ENCODE peak calls at places on chromosomes 13 and 19, in six cellular contexts. S is Peyer's patch, B is RWPE1, M is A549, E is lung, Y is psoas muscle. F is an unnamed sample.

GRCh38 chr19:3175761-3176714 is 2.5 kb upstream of the S1PR4 start:
- DNase-seq in S (peak; percentile 25), B (peak; percentile 45), M (no peak), E (peak; percentile 92), Y (no peak), F (no peak)

GRCh38 chr19:53328967-53329366 is 4.6 kb upstream of the ZNF845 start:
- DNase-seq in S (no peak), B (no peak), M (no peak), E (peak; percentile 38), Y (peak; percentile 61), F (no peak)

GRCh38 chr19:41862445-41862986 is 2.5 kb downstream of the RPS19 start:
- DNase-seq in S (no peak), B (no peak), M (no peak), E (no peak), Y (no peak), F (no peak)

GRCh38 chr19:55619264-55619663 is 5.1 kb downstream of the ZNF784 start:
- DNase-seq in S (no peak), B (no peak), M (no peak), E (no peak), Y (no peak), F (no peak)

GRCh38 chr13:105334211-105334610 is 1201.3 kb downstream of the EFNB2 start:
- DNase-seq in S (no peak), B (no peak), M (no peak), E (no peak), Y (no peak), F (no peak)

GRCh38 chr13:98897706-98898105 is 80.2 kb downstream of the DOCK9 start:
- DNase-seq in S (no peak), B (no peak), M (no peak), E (no peak), Y (no peak), F (no peak)

GRCh38 chr13:109673477-109673876 is 112.9 kb downstream of the IRS2 start:
- DNase-seq in S (no peak), B (no peak), M (no peak), E (no peak), Y (no peak), F (no peak)

GRCh38 chr19:19211499-19212432 is at the start of gene NCAN:
- DNase-seq in S (no peak), B (no peak), M (no peak), E (no peak), Y (no peak), F (no peak)

GRCh38 chr19:2478324-2478755 is 2.4 kb downstream of the GADD45B start:
- DNase-seq in S (peak; percentile 76), B (no peak), M (no peak), E (peak; percentile 73), Y (peak; percentile 77), F (no peak)

GRCh38 chr13:54953786-54954185 is 1925.2 kb downstream of the OLFM4 start:
- DNase-seq in S (no peak), B (peak; percentile 44), M (no peak), E (no peak), Y (no peak), F (no peak)

GRCh38 chr19:7328647-7329046 is 20.1 kb upstream of the ARHGEF18 start:
- DNase-seq in S (no peak), B (no peak), M (no peak), E (no peak), Y (no peak), F (no peak)

DNA sequence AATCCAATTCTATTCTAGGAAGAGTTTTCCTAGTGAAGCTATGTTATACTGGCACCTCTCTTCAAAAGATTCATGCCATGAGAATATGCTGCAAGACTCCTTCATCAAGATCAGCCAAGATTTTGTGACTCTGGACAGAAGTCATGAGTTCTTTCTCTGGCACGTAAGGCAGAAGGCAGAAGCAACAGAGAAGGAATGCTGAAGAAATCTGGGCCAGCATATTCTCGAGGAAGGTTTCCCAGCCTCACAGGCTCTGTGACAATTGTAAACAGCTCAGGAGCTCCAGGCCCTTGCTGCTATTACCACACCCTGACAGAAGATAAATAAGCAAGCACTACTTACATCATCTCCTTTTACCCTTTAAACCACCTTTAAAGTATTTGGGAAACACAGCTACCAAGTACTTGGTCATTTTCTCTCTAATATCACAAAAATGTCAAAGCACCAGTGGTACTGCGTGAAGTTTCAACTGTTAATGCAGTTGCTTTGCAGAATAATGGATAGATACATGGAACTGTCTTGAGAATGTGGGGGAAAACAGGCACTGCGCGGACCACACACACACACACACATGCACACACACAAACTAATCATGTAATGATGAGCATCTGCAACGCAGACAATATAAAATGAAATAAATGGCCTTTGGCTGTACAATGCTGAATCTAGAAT is 55.4 kb downstream of the INTS6 start:
- DNase-seq in S (no peak), B (no peak), M (no peak), E (no peak), Y (no peak), F (no peak)
- H3K27ac ChIP-seq in S (no peak overlapping the region), B (no peak overlapping the region), M (no peak overlapping the region), E (no peak overlapping the region), Y (peak overlapping the region; percentile 51), F (peak overlapping the region; percentile 36)

DNA sequence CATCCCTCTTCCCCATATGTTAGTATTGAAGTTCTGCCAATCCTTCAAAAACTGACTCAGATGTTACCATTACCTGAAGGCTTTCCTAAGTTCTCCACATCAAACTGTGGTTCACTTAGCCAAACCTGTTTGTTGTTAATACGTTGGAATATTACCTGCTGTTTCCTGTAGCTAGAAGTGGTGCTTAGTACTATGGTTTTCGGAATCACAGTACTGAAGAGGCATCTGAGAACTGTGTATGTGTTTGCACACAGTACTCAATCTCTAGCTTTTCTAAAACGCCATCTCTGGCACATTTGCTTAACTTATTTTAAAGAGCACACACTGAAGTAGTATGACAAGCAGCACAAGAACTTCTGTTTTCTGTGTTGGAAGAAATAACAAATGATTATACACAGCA is 248.2 kb downstream of the SHISA2 start:
- DNase-seq in S (no peak), B (no peak), M (no peak), E (no peak), Y (no peak), F (no peak)
- H3K27ac ChIP-seq in S (no peak overlapping the region), B (no peak overlapping the region), M (no peak overlapping the region), E (no peak overlapping the region), Y (no peak overlapping the region), F (no peak overlapping the region)

DNA sequence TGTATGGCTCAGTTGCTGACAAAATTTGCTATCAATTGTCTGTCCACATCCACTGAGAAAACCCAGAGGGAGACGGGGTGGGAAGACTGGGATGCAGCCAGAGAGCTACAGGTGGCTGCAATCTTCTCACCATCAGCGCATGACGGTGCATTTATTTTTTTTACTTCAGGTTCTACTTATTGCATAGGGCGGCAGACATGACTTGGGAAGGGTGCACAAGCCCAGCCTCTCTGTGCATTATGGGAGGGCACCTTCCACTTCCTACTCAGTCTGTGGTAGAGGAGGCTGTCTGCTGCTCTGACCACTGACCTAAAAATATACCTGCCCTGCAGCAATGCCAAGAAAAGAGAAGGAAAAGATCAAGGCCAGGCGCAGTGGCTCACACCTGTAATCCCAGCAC is 73.1 kb downstream of the ABCC4 start:
- DNase-seq in S (no peak), B (no peak), M (no peak), E (no peak), Y (no peak), F (no peak)
- H3K27ac ChIP-seq in S (no peak overlapping the region), B (no peak overlapping the region), M (peak overlapping the region; percentile 5), E (no peak overlapping the region), Y (no peak overlapping the region), F (no peak overlapping the region)

GRCh38 chr19:16896098-16896912 is 7.5 kb downstream of the F2RL3 start:
- DNase-seq in S (no peak), B (no peak), M (no peak), E (no peak), Y (no peak), F (no peak)

GRCh38 chr19:16897572-16898056 is 8.8 kb downstream of the F2RL3 start:
- DNase-seq in S (peak; percentile 35), B (no peak), M (no peak), E (no peak), Y (no peak), F (no peak)

GRCh38 chr19:16896913-16897571 is 8.2 kb downstream of the F2RL3 start:
- DNase-seq in S (peak; percentile 86), B (peak; percentile 99), M (peak; percentile 65), E (peak; percentile 92), Y (peak; percentile 92), F (peak; percentile 98)

GRCh38 chr19:16899566-16900075 is 10.8 kb downstream of the F2RL3 start:
- DNase-seq in S (peak; percentile 49), B (no peak), M (peak; percentile 64), E (no peak), Y (no peak), F (no peak)

GRCh38 chr19:16898306-16899015 is 9.7 kb downstream of the F2RL3 start:
- DNase-seq in S (no peak), B (no peak), M (no peak), E (no peak), Y (no peak), F (no peak)
- H3K27ac ChIP-seq in S (peak overlapping the region; percentile 74), B (no peak overlapping the region), M (no peak overlapping the region), E (no peak overlapping the region), Y (no peak overlapping the region), F (no peak overlapping the region)

GRCh38 chr13:34340534-34340933 is 522.6 kb downstream of the RFC3 start:
- DNase-seq in S (no peak), B (peak; percentile 14), M (no peak), E (no peak), Y (no peak), F (no peak)

GRCh38 chr13:34335662-34336007 is 517.7 kb downstream of the RFC3 start:
- DNase-seq in S (no peak), B (no peak), M (no peak), E (no peak), Y (no peak), F (no peak)

GRCh38 chr13:34338102-34338501 is 520.2 kb downstream of the RFC3 start:
- DNase-seq in S (no peak), B (no peak), M (no peak), E (no peak), Y (no peak), F (no peak)

DNA sequence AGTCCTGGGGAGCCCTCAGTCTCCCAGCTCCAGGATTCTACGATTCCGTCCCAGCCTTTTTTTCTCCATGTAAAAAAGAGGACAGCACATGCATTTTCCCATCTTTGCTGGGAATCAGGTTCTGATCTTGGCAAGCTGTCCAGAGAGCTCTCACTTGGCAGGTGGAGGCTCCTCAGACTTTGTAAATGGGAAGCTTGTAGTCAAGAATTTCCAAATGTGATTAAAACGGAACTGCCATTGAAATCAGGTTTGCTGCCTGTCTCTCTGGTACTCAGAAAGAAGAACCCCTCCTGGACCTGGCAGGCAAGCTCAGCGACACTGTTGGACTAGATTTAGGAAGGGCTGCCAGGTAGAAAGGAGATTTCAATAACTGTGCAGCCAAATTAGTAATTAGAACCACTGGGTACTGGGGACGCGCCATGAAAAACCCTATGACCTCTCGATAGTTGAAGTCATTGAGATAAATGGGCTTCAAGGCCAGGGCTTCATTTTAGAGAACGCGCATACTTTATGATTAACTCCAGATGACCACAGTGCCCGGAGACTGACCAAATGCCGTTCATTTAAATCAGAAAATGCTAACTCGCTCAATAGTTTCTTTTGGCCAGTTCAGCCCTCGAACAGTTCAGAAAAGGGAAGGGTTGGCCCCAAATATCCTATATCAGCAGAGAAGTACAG is 517.2 kb downstream of the RFC3 start:
- DNase-seq in S (no peak), B (no peak), M (no peak), E (no peak), Y (no peak), F (no peak)
- H3K27ac ChIP-seq in S (no peak overlapping the region), B (no peak overlapping the region), M (no peak overlapping the region), E (no peak overlapping the region), Y (no peak overlapping the region), F (no peak overlapping the region)

GRCh38 chr19:15636026-15636425 is 4.7 kb upstream of the CYP4F3 start:
- DNase-seq in S (no peak), B (no peak), M (no peak), E (no peak), Y (no peak), F (no peak)
- H3K27ac ChIP-seq in S (no peak overlapping the region), B (no peak overlapping the region), M (no peak overlapping the region), E (no peak overlapping the region), Y (no peak overlapping the region), F (no peak overlapping the region)

GRCh38 chr13:64672751-64673150 is 2557.4 kb downstream of the PCDH9 start:
- DNase-seq in S (no peak), B (peak; percentile 50), M (no peak), E (no peak), Y (no peak), F (no peak)
- H3K27ac ChIP-seq in S (no peak overlapping the region), B (no peak overlapping the region), M (no peak overlapping the region), E (no peak overlapping the region), Y (no peak overlapping the region), F (no peak overlapping the region)